ENCODE peak calls at places on chromosomes 12 and 14, in nine cellular contexts. J, N, G, K, U, F, Y, P and E are unnamed samples.

GRCh38 chr12:41992029-41992428 is 152.6 kb downstream of the GXYLT1 start:
- DNase-seq in J (no peak), N (no peak), G (no peak), K (peak; percentile 53), U (no peak), F (no peak), Y (no peak), P (no peak), E (no peak)

GRCh38 chr14:94601961-94602391 is 10.2 kb upstream of the SERPINA3 start:
- DNase-seq in J (peak; percentile 96), N (peak; percentile 91), G (peak; percentile 92), K (no peak), U (peak; percentile 90), F (peak; percentile 81), Y (no peak), P (no peak), E (peak; percentile 97)

GRCh38 chr14:88242426-88242825 is 80.6 kb downstream of the KCNK10 start:
- DNase-seq in J (no peak), N (no peak), G (no peak), K (no peak), U (no peak), F (no peak), Y (no peak), P (no peak), E (no peak)

GRCh38 chr12:26188641-26189040 is 6.7 kb upstream of the SSPN start:
- DNase-seq in J (peak; percentile 22), N (peak; percentile 47), G (no peak), K (no peak), U (no peak), F (no peak), Y (no peak), P (no peak), E (peak; percentile 26)

GRCh38 chr14:76963366-76963765 is 65.1 kb downstream of the IRF2BPL start:
- DNase-seq in J (no peak), N (no peak), G (no peak), K (no peak), U (no peak), F (no peak), Y (no peak), P (no peak), E (no peak)

GRCh38 chr12:51823875-51824565 is 24.5 kb downstream of the FIGNL2 start:
- DNase-seq in J (peak; percentile 81), N (peak; percentile 80), G (peak; percentile 81), K (peak; percentile 81), U (peak; percentile 40), F (peak; percentile 58), Y (peak; percentile 16), P (peak; percentile 36), E (peak; percentile 68)

GRCh38 chr14:32403688-32404087 is 74.6 kb downstream of the AKAP6 start:
- DNase-seq in J (peak; percentile 30), N (peak; percentile 34), G (peak; percentile 36), K (no peak), U (no peak), F (no peak), Y (no peak), P (no peak), E (peak; percentile 35)

GRCh38 chr14:64804754-64805260 is 74.9 kb downstream of the SPTB start:
- DNase-seq in J (no peak), N (no peak), G (no peak), K (no peak), U (no peak), F (no peak), Y (no peak), P (no peak), E (no peak)

GRCh38 chr12:95608252-95609033 is 57.2 kb upstream of the USP44 start:
- DNase-seq in J (peak; percentile 54), N (peak; percentile 24), G (peak; percentile 91), K (peak; percentile 21), U (peak; percentile 13), F (peak; percentile 30), Y (no peak), P (no peak), E (peak; percentile 75)

GRCh38 chr12:109192358-109192757 is 76.0 kb downstream of the ACACB start:
- DNase-seq in J (peak; percentile 41), N (peak; percentile 9), G (peak; percentile 67), K (no peak), U (no peak), F (no peak), Y (no peak), P (no peak), E (peak; percentile 65)

GRCh38 chr14:71103662-71104484 is 196.6 kb downstream of the PCNX1 start:
- DNase-seq in J (peak; percentile 86), N (peak; percentile 86), G (peak; percentile 77), K (peak; percentile 26), U (peak; percentile 59), F (peak; percentile 83), Y (no peak), P (no peak), E (peak; percentile 77)

GRCh38 chr14:23829736-23830474 is 123.7 kb upstream of the DHRS4 start:
- DNase-seq in J (peak; percentile 83), N (peak; percentile 95), G (peak; percentile 90), K (no peak), U (peak; percentile 76), F (peak; percentile 90), Y (no peak), P (no peak), E (peak; percentile 88)

GRCh38 chr14:71208702-71209357 is 301.6 kb downstream of the PCNX1 start:
- DNase-seq in J (no peak), N (no peak), G (no peak), K (no peak), U (no peak), F (no peak), Y (no peak), P (no peak), E (no peak)

GRCh38 chr14:64147126-64147790 is 146.9 kb downstream of the ESR2 start:
- DNase-seq in J (peak; percentile 31), N (peak; percentile 76), G (peak; percentile 28), K (no peak), U (no peak), F (peak; percentile 73), Y (no peak), P (no peak), E (peak; percentile 5)

GRCh38 chr12:48184549-48184922 is 1.1 kb downstream of the CCDC184 start:
- DNase-seq in J (no peak), N (no peak), G (peak; percentile 21), K (no peak), U (no peak), F (no peak), Y (no peak), P (no peak), E (no peak)

GRCh38 chr12:119803391-119803791 is 73.7 kb downstream of the CIT start:
- DNase-seq in J (peak; percentile 29), N (peak; percentile 77), G (peak; percentile 91), K (no peak), U (peak; percentile 62), F (peak; percentile 58), Y (no peak), P (no peak), E (peak; percentile 53)

GRCh38 chr12:113468365-113469223 is 3.1 kb downstream of the LHX5 start:
- DNase-seq in J (no peak), N (no peak), G (no peak), K (no peak), U (no peak), F (no peak), Y (no peak), P (no peak), E (no peak)

GRCh38 chr14:87149583-87150354 is 843.2 kb downstream of the GALC start:
- DNase-seq in J (peak; percentile 1), N (peak; percentile 1), G (peak; percentile 93), K (no peak), U (peak; percentile 56), F (peak; percentile 81), Y (no peak), P (no peak), E (peak; percentile 80)

GRCh38 chr14:58082011-58082410 is 70.0 kb downstream of the ARMH4 start:
- DNase-seq in J (no peak), N (peak; percentile 43), G (peak; percentile 27), K (no peak), U (no peak), F (no peak), Y (no peak), P (no peak), E (peak; percentile 43)

GRCh38 chr14:105487986-105488777 is 1.5 kb downstream of the CRIP1 start:
- DNase-seq in J (no peak), N (no peak), G (no peak), K (no peak), U (no peak), F (no peak), Y (peak; percentile 53), P (no peak), E (no peak)